ENCODE peak calls at places on chromosomes 11 and 22, in eight cellular contexts. R, B, W, Q, P, D, A and L are unnamed samples.

GRCh38 chr11:132601863-132602262 is 930.4 kb downstream of the OPCML start:
- DNase-seq in R (no peak), B (no peak), W (no peak), Q (no peak), P (no peak), D (no peak), A (no peak), L (no peak)

GRCh38 chr11:66659785-66660184 is 17.9 kb downstream of the RBM4B start:
- DNase-seq in R (no peak), B (no peak), W (peak; percentile 50), Q (no peak), P (no peak), D (no peak), A (no peak), L (no peak)

GRCh38 chr11:55852141-55852540 is 13.6 kb downstream of the OR5D16 start:
- DNase-seq in R (no peak), B (no peak), W (no peak), Q (no peak), P (no peak), D (no peak), A (no peak), L (no peak)

GRCh38 chr11:45390407-45390806 is 104.3 kb upstream of the SYT13 start:
- DNase-seq in R (no peak), B (no peak), W (no peak), Q (no peak), P (no peak), D (no peak), A (no peak), L (no peak)

GRCh38 chr22:16961477-16962186 is 46.4 kb downstream of the GAB4 start:
- DNase-seq in R (no peak), B (no peak), W (no peak), Q (no peak), P (no peak), D (no peak), A (no peak), L (no peak)

GRCh38 chr11:132605794-132606570 is 926.3 kb downstream of the OPCML start:
- DNase-seq in R (no peak), B (no peak), W (no peak), Q (no peak), P (no peak), D (no peak), A (no peak), L (no peak)

GRCh38 chr11:72227316-72228228 is 3.0 kb downstream of the INPPL1 start:
- DNase-seq in R (peak; percentile 8), B (no peak), W (no peak), Q (no peak), P (no peak), D (peak; percentile 55), A (no peak), L (peak; percentile 27)

GRCh38 chr22:21867528-21868266 is at the start of gene MAPK1:
- DNase-seq in R (peak; percentile 95), B (peak; percentile 86), W (peak; percentile 88), Q (peak; percentile 94), P (peak; percentile 64), D (peak; percentile 94), A (peak; percentile 92), L (peak; percentile 93)

GRCh38 chr11:80637011-80637410 is 1196.2 kb upstream of the TENM4 start:
- DNase-seq in R (no peak), B (no peak), W (no peak), Q (no peak), P (no peak), D (no peak), A (no peak), L (no peak)

GRCh38 chr11:119338318-119338890 is 2.3 kb downstream of the C1QTNF5 start:
- DNase-seq in R (peak; percentile 72), B (peak; percentile 47), W (peak; percentile 74), Q (peak; percentile 53), P (no peak), D (peak; percentile 84), A (peak; percentile 93), L (peak; percentile 75)

GRCh38 chr22:45884201-45885067 is 92.5 kb downstream of the WNT7B start:
- DNase-seq in R (no peak), B (no peak), W (no peak), Q (no peak), P (no peak), D (no peak), A (no peak), L (no peak)

GRCh38 chr11:34640050-34640971 is 19.4 kb downstream of the EHF start:
- DNase-seq in R (no peak), B (no peak), W (no peak), Q (no peak), P (peak; percentile 47), D (no peak), A (no peak), L (peak; percentile 87)

GRCh38 chr11:36945384-36945783 is 347.3 kb upstream of the RAG2 start:
- DNase-seq in R (no peak), B (no peak), W (peak; percentile 63), Q (no peak), P (no peak), D (no peak), A (no peak), L (no peak)

GRCh38 chr11:119673389-119674336 is 55.3 kb downstream of the NECTIN1 start:
- DNase-seq in R (peak; percentile 73), B (no peak), W (peak; percentile 43), Q (no peak), P (no peak), D (no peak), A (no peak), L (peak; percentile 30)

GRCh38 chr11:126602993-126603392 is 247.5 kb downstream of the ST3GAL4 start:
- DNase-seq in R (no peak), B (no peak), W (no peak), Q (no peak), P (no peak), D (no peak), A (no peak), L (no peak)

GRCh38 chr11:67272327-67273259 is 6.3 kb downstream of the GRK2 start:
- DNase-seq in R (peak; percentile 45), B (no peak), W (no peak), Q (no peak), P (no peak), D (no peak), A (peak; percentile 68), L (no peak)

GRCh38 chr11:83691387-83692088 is 405.4 kb upstream of the CCDC90B start:
- DNase-seq in R (no peak), B (no peak), W (no peak), Q (no peak), P (peak; percentile 60), D (no peak), A (no peak), L (peak; percentile 45)